ENCODE peak calls at places on chromosomes 7 and 10, in six cellular contexts. Y, Z, F, H, X and E are unnamed samples.
A peak's percentile ranks its signal among the peaks of the same experiment; 100 is the strongest.

GRCh38 chr7:41125343-41125742 is 577.5 kb downstream of the INHBA start:
- DNase-seq in X (no peak), H (no peak), Z (no peak), F (no peak), Y (no peak), E (no peak)

GRCh38 chr10:30591249-30591670 is 38.3 kb downstream of the LYZL2 start:
- DNase-seq in Z (peak; percentile 29), Y (no peak), X (peak; percentile 67), H (peak; percentile 20), F (no peak), E (no peak)

GRCh38 chr7:102404005-102404861 is 8.1 kb downstream of the PRKRIP1 start:
- DNase-seq in F (no peak), H (no peak), Z (peak; percentile 28), X (peak; percentile 80), Y (no peak), E (no peak)

GRCh38 chr7:30474893-30475292 is 3.7 kb downstream of the NOD1 start:
- DNase-seq in X (no peak), H (no peak), Y (peak; percentile 72), F (no peak), Z (no peak), E (no peak)

GRCh38 chr10:98994030-98994429 is 241.6 kb downstream of the HPSE2 start:
- DNase-seq in F (no peak), Z (no peak), X (no peak), H (no peak), Y (no peak), E (no peak)

GRCh38 chr7:156702399-156702798 is 61.8 kb downstream of the RNF32 start:
- DNase-seq in Y (no peak), H (no peak), X (no peak), F (no peak), Z (no peak), E (no peak)

GRCh38 chr7:124032369-124033092 is at the start of gene TMEM229A:
- DNase-seq in Y (peak; percentile 61), Z (peak; percentile 42), H (no peak), F (peak; percentile 44), X (peak; percentile 25), E (no peak)

GRCh38 chr10:55979203-55979602 is 381.9 kb downstream of the ZWINT start:
- DNase-seq in H (no peak), Z (no peak), Y (no peak), X (no peak), F (peak; percentile 39), E (no peak)

GRCh38 chr7:130275826-130276291 is 9.2 kb downstream of the CPA2 start:
- DNase-seq in F (no peak), Z (no peak), Y (no peak), H (no peak), X (no peak), E (no peak)

GRCh38 chr10:44689368-44689767 is 221.8 kb upstream of the TMEM72 start:
- DNase-seq in F (no peak), H (no peak), Z (no peak), X (no peak), Y (no peak), E (no peak)

GRCh38 chr10:107614939-107615665 is 450.6 kb upstream of the SORCS1 start:
- DNase-seq in Z (no peak), X (no peak), F (no peak), Y (no peak), H (no peak), E (no peak)

GRCh38 chr7:130118801-130119200 is 48.5 kb downstream of the KLHDC10 start:
- DNase-seq in H (no peak), X (no peak), Y (no peak), F (no peak), Z (no peak), E (no peak)

GRCh38 chr10:18368681-18369080 is 228.5 kb downstream of the CACNB2 start:
- DNase-seq in X (no peak), F (no peak), Z (no peak), H (no peak), Y (no peak), E (no peak)

GRCh38 chr10:69088801-69089501 is 1.0 kb downstream of the SRGN start:
- DNase-seq in X (peak; percentile 80), F (no peak), H (no peak), Y (no peak), Z (no peak), E (no peak)

GRCh38 chr10:111297351-111297848 is 220.6 kb downstream of the ADRA2A start:
- DNase-seq in X (no peak), H (no peak), Z (no peak), F (no peak), Y (no peak), E (no peak)

GRCh38 chr7:10707519-10707918 is 266.2 kb upstream of the PHF14 start:
- DNase-seq in Z (no peak), Y (no peak), X (no peak), H (no peak), F (no peak), E (no peak)

GRCh38 chr10:125124907-125125306 is 35.5 kb downstream of the CTBP2 start:
- DNase-seq in X (no peak), H (no peak), F (no peak), Z (no peak), Y (peak; percentile 57), E (no peak)

GRCh38 chr7:157854066-157854891 is 517.5 kb downstream of the DNAJB6 start:
- DNase-seq in X (no peak), Y (peak; percentile 82), Z (peak; percentile 55), F (no peak), H (peak; percentile 88), E (peak; percentile 72)

GRCh38 chr7:116408166-116408565 is 91.4 kb upstream of the CAV2 start:
- DNase-seq in X (no peak), Z (no peak), Y (no peak), F (no peak), H (no peak), E (no peak)

GRCh38 chr10:98268694-98269386 is 846 bp upstream of the LOXL4 start:
- DNase-seq in H (no peak), F (no peak), Y (no peak), Z (no peak), X (peak; percentile 18), E (no peak)

GRCh38 chr7:19725770-19726169 is 16.9 kb upstream of the POLR1F start:
- DNase-seq in X (no peak), Z (no peak), F (no peak), H (no peak), Y (no peak), E (no peak)

GRCh38 chr10:110075726-110076125 is 67.9 kb downstream of the ADD3 start:
- DNase-seq in F (no peak), Z (no peak), X (no peak), Y (no peak), H (no peak), E (no peak)

GRCh38 chr7:24965831-24966708 is 13.9 kb downstream of the OSBPL3 start:
- DNase-seq in F (no peak), Z (peak; percentile 62), H (peak; percentile 5), X (no peak), Y (no peak), E (no peak)

GRCh38 chr7:148084138-148084537 is 506.4 kb upstream of the C7orf33 start:
- DNase-seq in H (peak; percentile 55), X (peak; percentile 35), Y (no peak), F (peak; percentile 19), Z (peak; percentile 46), E (no peak)

GRCh38 chr7:25967278-25968204 is 184.5 kb upstream of the NFE2L3 start:
- DNase-seq in H (no peak), F (no peak), Y (no peak), X (no peak), Z (no peak), E (no peak)

GRCh38 chr10:16520900-16521299 is 779 bp downstream of the C1QL3 start:
- DNase-seq in X (no peak), Z (no peak), H (no peak), F (no peak), Y (no peak), E (no peak)

GRCh38 chr7:116665447-116665996 is 6.5 kb upstream of the MET start:
- DNase-seq in X (no peak), Z (no peak), Y (no peak), H (no peak), F (no peak), E (no peak)

GRCh38 chr7:100827330-100828226 is at the start of gene EPHB4:
- DNase-seq in Y (peak; percentile 94), F (no peak), Z (peak; percentile 83), X (peak; percentile 91), H (peak; percentile 39), E (peak; percentile 83)
- TF ChIP-seq POLR2A in Y (peak; percentile 20), F (peak; percentile 30), Z (peak; percentile 22), X (peak; percentile 75), H (no peak), E (no peak)

DNA sequence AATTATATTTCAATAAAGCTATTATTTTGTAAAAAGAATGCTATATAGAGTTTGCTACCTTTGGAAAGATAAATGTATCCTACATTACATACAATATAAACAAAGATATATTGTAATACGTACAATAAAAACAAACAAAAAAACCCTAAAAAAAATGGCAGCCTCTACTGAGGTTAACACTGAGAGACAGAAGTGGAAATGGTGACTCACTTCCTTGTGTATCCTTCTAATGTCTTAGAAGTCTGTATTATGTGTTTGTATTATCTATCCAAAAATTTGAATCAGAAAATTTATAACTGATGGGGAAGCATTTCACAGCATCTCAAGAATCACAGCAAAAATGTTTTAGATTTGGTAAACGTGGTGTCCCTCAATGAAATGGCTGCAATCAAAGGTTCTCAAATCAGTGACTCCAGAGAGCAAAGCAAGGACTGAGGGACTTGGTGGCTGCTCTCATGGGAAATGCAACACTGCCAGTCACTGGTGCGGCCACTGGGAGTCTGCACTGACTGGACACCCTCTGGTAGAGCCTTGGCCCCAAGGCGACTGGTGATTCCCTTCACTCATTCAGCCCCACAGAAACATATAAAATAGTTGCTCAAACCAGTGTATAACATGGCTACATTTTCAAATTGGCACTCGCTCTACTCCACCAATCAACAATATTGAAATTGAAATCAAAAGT is 53.8 kb downstream of the PANK1 start:
- DNase-seq in Y (no peak), H (no peak), F (no peak), X (no peak), Z (no peak), E (no peak)
- H3K4me3 ChIP-seq in Y (no peak overlapping the region), H (no peak overlapping the region), F (no peak overlapping the region), X (no peak overlapping the region), Z (no peak overlapping the region), E (no peak overlapping the region)

GRCh38 chr10:73965890-73966768 is 31.8 kb upstream of the VCL start:
- DNase-seq in Y (peak; percentile 97), H (peak; percentile 64), Z (peak; percentile 76), X (peak; percentile 97), F (peak; percentile 96), E (peak; percentile 89)
- TF ChIP-seq EP300 in Y (no peak), H (peak; percentile 37), Z (no peak), X (peak; percentile 54), F (peak; percentile 97), E (no peak)

GRCh38 chr10:81546243-81546642 is 328.8 kb upstream of the NRG3 start:
- DNase-seq in Z (no peak), H (no peak), F (no peak), Y (no peak), X (no peak), E (no peak)
- TF ChIP-seq POLR2A in Z (no peak), H (no peak), F (no peak), Y (no peak), X (no peak), E (no peak)